ENCODE peak calls at places on chromosomes 3 and 15, in four cellular contexts. S is glomerular endothelial cell; B is stimulated activated naive B cell treated with anti-CD40 and anti-IgM and Interleukin-4, amounts not matched to agents 10 μg/mL and 1 μg/mL and 100 μg/mL, for 72 hours; I is A673. R is an unnamed sample.

GRCh38 chr15:64334530-64334929 is 21.4 kb downstream of the CSNK1G1 start:
- DNase-seq in S (no peak), B (no peak), I (no peak), R (no peak)

GRCh38 chr15:91710072-91710471 is 143.4 kb upstream of the SLCO3A1 start:
- DNase-seq in S (no peak), B (no peak), I (no peak), R (no peak)

GRCh38 chr15:39736646-39737550 is 45.7 kb downstream of the FSIP1 start:
- DNase-seq in S (no peak), B (no peak), I (no peak), R (no peak)

GRCh38 chr3:182404031-182404430 is 389.3 kb upstream of the ATP11B start:
- DNase-seq in S (no peak), B (no peak), I (no peak), R (no peak)

GRCh38 chr3:81728766-81729544 is 32.5 kb downstream of the GBE1 start:
- DNase-seq in S (no peak), B (no peak), I (no peak), R (no peak)

GRCh38 chr3:165884518-165884917 is 47.3 kb upstream of the BCHE start:
- DNase-seq in S (no peak), B (no peak), I (no peak), R (no peak)

GRCh38 chr15:89566141-89566540 is 9.1 kb upstream of the TICRR start:
- DNase-seq in S (no peak), B (no peak), I (no peak), R (no peak)

GRCh38 chr15:74036271-74037170 is 42.0 kb downstream of the PML start:
- DNase-seq in S (peak; percentile 23), B (no peak), I (peak; percentile 66), R (no peak)

GRCh38 chr15:80188293-80188692 is 35.5 kb downstream of the FAH start:
- DNase-seq in S (no peak), B (no peak), I (no peak), R (no peak)

GRCh38 chr3:25423780-25424179 is 4.3 kb upstream of the RARB start:
- DNase-seq in S (no peak), B (no peak), I (no peak), R (no peak)

GRCh38 chr3:114093596-114093995 is 37.1 kb downstream of the QTRT2 start:
- DNase-seq in S (no peak), B (no peak), I (peak; percentile 78), R (no peak)

GRCh38 chr15:78004919-78005634 is 72.4 kb downstream of the TBC1D2B start:
- DNase-seq in S (no peak), B (no peak), I (peak; percentile 32), R (no peak)

GRCh38 chr3:57733790-57734189 is 22.3 kb upstream of the SLMAP start:
- DNase-seq in S (no peak), B (no peak), I (no peak), R (no peak)

GRCh38 chr15:88257311-88257901 is 867 bp upstream of the NTRK3 start:
- DNase-seq in S (no peak), B (no peak), I (no peak), R (no peak)

GRCh38 chr3:78414261-78414660 is 1353.5 kb downstream of the ROBO1 start:
- DNase-seq in S (no peak), B (no peak), I (peak; percentile 36), R (no peak)

R was measured in GM06990.